ENCODE peak calls at places on chromosomes 16 and 17, in eight cellular contexts. A is A549; N is IMR-90; G is RWPE1; Q is HL-60; H is activated T-helper 1 cell treated with anti-CD3 and anti-CD28 coated beads, Interleukin-2, amount 50 U/mL, for 16 hours; R is ACHN; C is NCI-H345. O is an unnamed sample.

GRCh38 chr17:42798383-42799380 is at the start of the genes CNTD1 and COA3:
- DNase-seq in A (peak; percentile 96), N (peak; percentile 80), G (peak; percentile 85), Q (peak; percentile 62), H (peak; percentile 54), R (peak; percentile 91), C (peak; percentile 87), O (peak; percentile 72)

GRCh38 chr16:9122342-9122741 is 30.9 kb downstream of the HAPSTR1 start:
- DNase-seq in A (no peak), N (no peak), G (no peak), Q (no peak), H (no peak), R (no peak), C (no peak), O (no peak)

GRCh38 chr17:47220531-47220999 is 11.4 kb downstream of the MYL4 start:
- DNase-seq in A (no peak), N (no peak), G (no peak), Q (no peak), H (no peak), R (no peak), C (peak; percentile 27), O (no peak)

GRCh38 chr16:73013974-73014373 is 34.0 kb downstream of the ZFHX3 start:
- DNase-seq in A (no peak), N (no peak), G (no peak), Q (no peak), H (no peak), R (no peak), C (no peak), O (no peak)

GRCh38 chr17:65293584-65294183 is 156.5 kb downstream of the RGS9 start:
- DNase-seq in A (no peak), N (no peak), G (no peak), Q (no peak), H (no peak), R (no peak), C (no peak), O (no peak)

GRCh38 chr16:9123871-9124270 is 32.4 kb downstream of the HAPSTR1 start:
- DNase-seq in A (peak; percentile 86), N (no peak), G (peak; percentile 70), Q (no peak), H (no peak), R (no peak), C (no peak), O (peak; percentile 88)

GRCh38 chr17:28949185-28950016 is 1.9 kb downstream of the PHF12 start:
- DNase-seq in A (peak; percentile 48), N (no peak), G (peak; percentile 46), Q (no peak), H (peak; percentile 37), R (peak; percentile 57), C (peak; percentile 46), O (peak; percentile 15)

GRCh38 chr17:18025596-18026407 is 13.2 kb downstream of the ATPAF2 start:
- DNase-seq in A (no peak), N (peak; percentile 59), G (peak; percentile 60), Q (no peak), H (no peak), R (no peak), C (no peak), O (no peak)

GRCh38 chr16:49441366-49441780 is 67.8 kb downstream of the C16orf78 start:
- DNase-seq in A (no peak), N (no peak), G (no peak), Q (no peak), H (peak; percentile 30), R (no peak), C (no peak), O (no peak)

GRCh38 chr16:51651061-51651466 is 500.0 kb upstream of the SALL1 start:
- DNase-seq in A (no peak), N (no peak), G (no peak), Q (no peak), H (no peak), R (no peak), C (no peak), O (no peak)

GRCh38 chr16:17104654-17105053 is 366.1 kb downstream of the XYLT1 start:
- DNase-seq in A (no peak), N (no peak), G (no peak), Q (no peak), H (no peak), R (no peak), C (no peak), O (no peak)

GRCh38 chr17:72258711-72259110 is 137.9 kb downstream of the SOX9 start:
- DNase-seq in A (no peak), N (no peak), G (no peak), Q (no peak), H (no peak), R (no peak), C (no peak), O (no peak)

GRCh38 chr16:89721644-89722391 is 481 bp downstream of the ZNF276 start:
- DNase-seq in A (peak; percentile 42), N (peak; percentile 34), G (no peak), Q (no peak), H (peak; percentile 79), R (peak; percentile 75), C (peak; percentile 21), O (no peak)

GRCh38 chr16:48089053-48089792 is 66.6 kb downstream of the ABCC12 start:
- DNase-seq in A (no peak), N (no peak), G (no peak), Q (no peak), H (no peak), R (no peak), C (no peak), O (no peak)

GRCh38 chr16:15464401-15465186 is 30.2 kb downstream of the BMERB1 start:
- DNase-seq in A (no peak), N (peak; percentile 22), G (no peak), Q (no peak), H (no peak), R (no peak), C (no peak), O (no peak)

GRCh38 chr17:62727916-62728672 is 80.0 kb downstream of the MARCHF10 start:
- DNase-seq in A (no peak), N (no peak), G (no peak), Q (no peak), H (no peak), R (no peak), C (no peak), O (no peak)

GRCh38 chr17:17824119-17824779 is 12.5 kb downstream of the SREBF1 start:
- DNase-seq in A (no peak), N (no peak), G (no peak), Q (no peak), H (no peak), R (no peak), C (peak; percentile 71), O (no peak)

GRCh38 chr16:17770104-17770503 is 299.3 kb upstream of the XYLT1 start:
- DNase-seq in A (no peak), N (no peak), G (no peak), Q (no peak), H (no peak), R (no peak), C (no peak), O (no peak)

GRCh38 chr16:15996432-15997109 is 47.2 kb downstream of the ABCC1 start:
- DNase-seq in A (peak; percentile 88), N (peak; percentile 93), G (peak; percentile 68), Q (no peak), H (no peak), R (peak; percentile 99), C (no peak), O (no peak)

GRCh38 chr16:49700928-49701685 is 154.8 kb downstream of the ZNF423 start:
- DNase-seq in A (no peak), N (no peak), G (no peak), Q (no peak), H (no peak), R (no peak), C (no peak), O (no peak)

GRCh38 chr17:56699186-56699895 is 105.8 kb downstream of the NOG start:
- DNase-seq in A (peak; percentile 99), N (peak; percentile 99), G (peak; percentile 99), Q (no peak), H (no peak), R (peak; percentile 100), C (peak; percentile 14), O (peak; percentile 61)

GRCh38 chr17:41211845-41212466 is 14.5 kb upstream of the KRTAP9-2 start:
- DNase-seq in A (peak; percentile 55), N (peak; percentile 73), G (peak; percentile 7), Q (no peak), H (no peak), R (no peak), C (peak; percentile 71), O (peak; percentile 72)

GRCh38 chr17:29251969-29252866 is 5.6 kb downstream of the CRYBA1 start:
- DNase-seq in A (peak; percentile 63), N (peak; percentile 50), G (peak; percentile 29), Q (no peak), H (no peak), R (peak; percentile 56), C (no peak), O (no peak)

GRCh38 chr16:11333696-11334095 is 11.6 kb upstream of the RMI2 start:
- DNase-seq in A (no peak), N (peak; percentile 64), G (peak; percentile 34), Q (no peak), H (no peak), R (no peak), C (no peak), O (no peak)

GRCh38 chr17:61208301-61209098 is 191.1 kb upstream of the TBX2 start:
- DNase-seq in A (no peak), N (peak; percentile 64), G (no peak), Q (no peak), H (no peak), R (peak; percentile 81), C (peak; percentile 71), O (no peak)

GRCh38 chr16:89706446-89707260 is 5.1 kb upstream of the SPATA2L start:
- DNase-seq in A (no peak), N (no peak), G (no peak), Q (no peak), H (no peak), R (no peak), C (no peak), O (no peak)

GRCh38 chr16:3256146-3256875 is at the start of gene MEFV:
- DNase-seq in A (no peak), N (peak; percentile 5), G (no peak), Q (peak; percentile 43), H (no peak), R (no peak), C (no peak), O (no peak)

GRCh38 chr16:75376475-75376907 is 56.8 kb downstream of the CFDP1 start:
- DNase-seq in A (no peak), N (no peak), G (peak; percentile 68), Q (no peak), H (no peak), R (no peak), C (no peak), O (no peak)

GRCh38 chr16:55836158-55836611 is 3.3 kb upstream of the CES1 start:
- DNase-seq in A (no peak), N (no peak), G (no peak), Q (peak; percentile 68), H (no peak), R (no peak), C (no peak), O (no peak)

GRCh38 chr17:64159051-64159590 is 29.2 kb upstream of the ERN1 start:
- DNase-seq in A (no peak), N (no peak), G (no peak), Q (no peak), H (no peak), R (no peak), C (no peak), O (no peak)

GRCh38 chr17:18141210-18141803 is 32.8 kb downstream of the MYO15A start:
- DNase-seq in A (peak; percentile 65), N (peak; percentile 55), G (peak; percentile 49), Q (no peak), H (no peak), R (peak; percentile 69), C (peak; percentile 35), O (no peak)

GRCh38 chr17:8288336-8289102 is at the start of gene RANGRF:
- DNase-seq in A (peak; percentile 99), N (peak; percentile 75), G (peak; percentile 95), Q (peak; percentile 45), H (peak; percentile 70), R (peak; percentile 89), C (peak; percentile 85), O (peak; percentile 60)

O was measured in NCI-H2029.